ENCODE peak calls at places on chromosomes 13 and 19, in four cellular contexts. C is endothelial cell of umbilical vein, U is GM23338, O is trophoblast cell. A is an unnamed sample.

GRCh38 chr13:33194820-33195692 is 90.5 kb downstream of the STARD13 start:
- DNase-seq in C (peak), O (peak), U (no peak), A (peak)

GRCh38 chr13:73403362-73404150 is 344.8 kb downstream of the KLF5 start:
- DNase-seq in U (no peak), O (no peak), C (no peak), A (no peak)

GRCh38 chr19:7386308-7386707 is 37.6 kb downstream of the ARHGEF18 start:
- DNase-seq in U (peak), C (no peak), O (peak), A (no peak)

GRCh38 chr19:29804493-29804892 is 7.3 kb upstream of the CCNE1 start:
- DNase-seq in O (no peak), C (no peak), U (no peak), A (no peak)

GRCh38 chr19:7748756-7749155 is 1.4 kb upstream of the CD209 start:
- DNase-seq in C (peak), O (peak), U (peak), A (peak)

GRCh38 chr13:94666065-94666464 is 46.3 kb downstream of the SOX21 start:
- DNase-seq in U (no peak), O (no peak), C (no peak), A (no peak)

GRCh38 chr13:110017379-110017778 is 231.0 kb upstream of the IRS2 start:
- DNase-seq in O (peak), U (peak), C (no peak), A (peak)

GRCh38 chr13:70310720-70311119 is 202.5 kb upstream of the KLHL1 start:
- DNase-seq in O (peak), C (peak), U (peak), A (peak)

GRCh38 chr13:25288966-25289365 is 1.7 kb upstream of the MTMR6 start:
- DNase-seq in C (no peak), O (no peak), U (no peak), A (no peak)

GRCh38 chr13:72728290-72728605 is 525 bp downstream of the BORA start:
- DNase-seq in U (no peak), C (peak), O (no peak), A (peak)

GRCh38 chr13:44899967-44900366 is 89.3 kb downstream of the NUFIP1 start:
- DNase-seq in U (no peak), C (no peak), O (no peak), A (no peak)

GRCh38 chr13:38350114-38350617 is 515 bp downstream of the UFM1 start:
- DNase-seq in O (peak), U (peak), C (no peak), A (no peak)

GRCh38 chr19:19361075-19361594 is 40.5 kb downstream of the MAU2 start:
- DNase-seq in C (peak), U (peak), O (peak), A (peak)

GRCh38 chr13:35484384-35484783 is 7.9 kb upstream of the MAB21L1 start:
- DNase-seq in U (no peak), O (no peak), C (no peak), A (no peak)

GRCh38 chr19:45615795-45616708 is 14.0 kb upstream of the GPR4 start:
- DNase-seq in O (peak), U (peak), C (peak), A (peak)
- H3K4me2 ChIP-seq in O (peak), U (peak), C (peak), A (no peak)

GRCh38 chr13:93172109-93172508 is 54.5 kb upstream of the GPC6 start:
- DNase-seq in C (no peak), O (no peak), U (peak), A (no peak)

GRCh38 chr13:93174260-93174659 is 52.3 kb upstream of the GPC6 start:
- DNase-seq in O (no peak), C (no peak), U (no peak), A (no peak)

GRCh38 chr13:93173656-93174055 is 53.0 kb upstream of the GPC6 start:
- DNase-seq in O (no peak), U (no peak), C (no peak), A (no peak)

DNA sequence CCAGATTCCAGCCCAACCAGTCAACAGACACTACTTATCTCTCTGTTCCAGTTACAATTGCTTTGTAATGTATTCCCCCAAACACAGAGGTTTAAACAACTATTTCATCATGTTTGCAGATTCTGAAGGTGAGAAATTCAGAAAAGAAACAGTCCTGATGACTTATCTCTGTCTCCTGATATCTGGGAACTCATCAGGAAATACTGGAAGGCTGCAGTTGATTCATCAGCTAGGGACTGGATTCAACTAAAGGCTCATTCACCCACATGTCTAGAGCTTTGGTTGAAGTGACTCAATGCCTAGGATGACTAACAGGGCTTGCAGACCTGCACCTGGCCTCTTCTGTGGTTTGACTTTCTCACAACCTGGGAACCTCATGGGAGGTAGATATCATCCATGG is 56.6 kb upstream of the GPC6 start:
- DNase-seq in U (no peak), O (no peak), C (no peak), A (peak)
- H3K4me2 ChIP-seq in U (no peak), O (no peak), C (no peak), A (no peak)

GRCh38 chr13:27295660-27296059 is 25.0 kb downstream of the RASL11A start:
- DNase-seq in O (no peak), U (no peak), C (no peak), A (no peak)
- H3K4me2 ChIP-seq in O (no peak), U (no peak), C (no peak), A (no peak)

GRCh38 chr19:55654323-55654832 is 457 bp upstream of the U2AF2 start:
- DNase-seq in C (peak), O (peak), U (peak), A (peak)
- H3K4me2 ChIP-seq in C (peak), O (peak), U (peak), A (peak)

GRCh38 chr19:16095071-16095571 is 16.6 kb upstream of the RAB8A start:
- DNase-seq in O (no peak), C (no peak), U (no peak), A (no peak)

GRCh38 chr19:16094360-16095070 is 17.2 kb upstream of the RAB8A start:
- DNase-seq in O (no peak), U (no peak), C (no peak), A (no peak)

GRCh38 chr19:16088351-16088984 is 12.2 kb downstream of the TPM4 start:
- DNase-seq in U (no peak), C (no peak), O (no peak), A (no peak)

GRCh38 chr19:16088985-16089846 is 12.9 kb downstream of the TPM4 start:
- DNase-seq in O (no peak), U (no peak), C (no peak), A (no peak)

GRCh38 chr19:16091546-16092475 is 15.5 kb downstream of the TPM4 start:
- DNase-seq in O (peak), U (no peak), C (no peak), A (no peak)
- H3K4me2 ChIP-seq in O (no peak), U (no peak), C (no peak), A (no peak)

GRCh38 chr19:38870612-38871011 is 7.5 kb downstream of the RINL start:
- DNase-seq in C (no peak), O (no peak), U (no peak), A (no peak)
- H3K4me2 ChIP-seq in C (peak), O (no peak), U (peak), A (no peak)

DNA sequence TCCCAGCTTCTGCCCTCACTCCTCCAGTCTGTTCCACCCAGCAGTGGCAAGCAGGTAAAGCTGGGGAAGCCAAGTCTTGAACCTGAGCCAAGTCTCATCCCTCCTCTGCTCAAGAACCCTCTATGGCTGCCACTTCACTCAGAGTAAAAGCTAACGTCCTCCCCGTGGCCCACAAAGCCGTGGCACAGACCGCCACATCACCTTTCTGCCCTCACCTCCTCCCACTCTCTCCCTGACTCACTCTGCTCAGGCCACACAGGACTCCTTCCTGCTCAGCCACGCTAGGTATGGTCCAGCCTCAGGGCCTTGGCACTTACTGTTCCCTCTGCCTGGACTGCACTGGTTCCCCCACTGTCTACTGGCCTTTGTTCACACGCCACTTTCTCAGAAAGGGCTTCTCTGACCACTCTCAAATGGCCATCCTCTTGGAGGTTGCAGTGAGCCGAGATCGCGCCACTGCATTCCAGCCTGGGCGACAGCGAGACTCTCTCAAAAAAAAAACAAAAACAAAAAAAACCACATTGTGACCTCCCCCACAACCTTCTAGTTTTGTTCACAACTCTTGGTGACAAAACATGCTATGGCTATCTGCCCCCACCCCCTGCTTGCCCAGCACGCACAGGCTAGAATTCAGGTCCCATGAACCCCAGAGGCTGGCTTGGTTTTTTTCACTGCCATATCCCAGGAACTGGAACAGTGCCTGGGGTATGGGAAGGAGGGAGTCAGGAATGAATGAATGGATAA is 15.8 kb downstream of the NDUFB7 start:
- DNase-seq in U (no peak), C (no peak), O (peak), A (peak)
- H3K4me2 ChIP-seq in U (no peak), C (no peak), O (no peak), A (peak)

DNA sequence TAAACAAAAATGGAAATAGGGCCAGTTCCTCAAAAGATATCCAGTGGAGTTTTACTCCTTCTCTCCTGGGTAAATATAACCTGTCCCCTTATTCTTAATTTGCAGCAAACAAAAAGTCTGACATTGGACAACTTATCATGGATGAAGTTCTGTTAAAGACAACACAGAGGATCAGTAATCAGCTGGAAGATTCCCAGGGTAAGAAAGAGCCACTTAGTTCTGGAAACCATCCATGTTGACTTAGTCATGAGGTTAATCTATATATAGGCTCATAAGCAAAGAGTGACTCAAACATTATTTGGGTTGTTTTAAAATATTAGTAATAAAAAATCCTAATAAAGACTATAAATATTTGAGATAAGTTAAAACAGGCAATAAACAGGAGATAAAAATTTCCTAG is 40.5 kb upstream of the EBPL start:
- DNase-seq in U (no peak), C (peak), O (no peak), A (peak)
- H3K4me2 ChIP-seq in U (no peak), C (no peak), O (no peak), A (no peak)

A was measured in mesenchymal stem cell.